ENCODE peak calls at places on chromosomes 6 and 20, in eight cellular contexts. E is upper lobe of left lung; F is aorta; R is body of pancreas; O is GM23248; C is heart right ventricle; X is vagina; N is CD4-positive, CD25-positive, alpha-beta regulatory T cell. H is an unnamed sample. For H3K9me3 and H3K4me1, the result is how much of the 10 kb centered on the place peaks cover.

GRCh38 chr6:26071135-26071534 is 16.1 kb upstream of the HFE start:
- DNase-seq in E (peak), F (no peak), R (peak), O (peak), C (no peak), X (no peak), N (no peak), H (no peak)

GRCh38 chr6:16750566-16750965 is 10.7 kb downstream of the ATXN1 start:
- DNase-seq in E (no peak), F (no peak), R (no peak), O (no peak), C (no peak), X (no peak), N (no peak), H (no peak)

GRCh38 chr6:78861509-78861908 is 5.8 kb upstream of the IRAK1BP1 start:
- DNase-seq in E (no peak), F (no peak), R (no peak), O (no peak), C (no peak), X (no peak), N (no peak), H (no peak)

GRCh38 chr6:137165375-137166246 is 7.8 kb downstream of the IL22RA2 start:
- DNase-seq in E (no peak), F (no peak), R (peak), O (peak), C (no peak), X (no peak), N (peak), H (peak)

GRCh38 chr20:46226602-46227001 is 81.7 kb downstream of the CDH22 start:
- DNase-seq in E (no peak), F (no peak), R (no peak), O (peak), C (no peak), X (no peak), N (no peak), H (no peak)

GRCh38 chr20:16222859-16223411 is 350.3 kb downstream of the KIF16B start:
- DNase-seq in E (no peak), F (no peak), R (no peak), O (no peak), C (no peak), X (no peak), N (no peak), H (no peak)

GRCh38 chr6:136403166-136403980 is 113.7 kb upstream of the BCLAF1 start:
- DNase-seq in E (no peak), F (no peak), R (peak), O (peak), C (no peak), X (no peak), N (no peak), H (no peak)

GRCh38 chr20:10490706-10491105 is 55.6 kb downstream of the SLX4IP start:
- DNase-seq in E (no peak), F (no peak), R (no peak), O (no peak), C (no peak), X (no peak), N (no peak), H (no peak)

GRCh38 chr20:8735674-8736073 is 333.2 kb upstream of the PLCB4 start:
- DNase-seq in E (no peak), F (no peak), R (no peak), O (no peak), C (no peak), X (no peak), N (no peak), H (no peak)

GRCh38 chr20:38926934-38927616 is 858 bp downstream of the FAM83D start:
- DNase-seq in E (no peak), F (peak), R (no peak), O (peak), C (no peak), X (no peak), N (no peak), H (peak)

GRCh38 chr6:21754891-21755290 is 161.3 kb downstream of the SOX4 start:
- DNase-seq in E (no peak), F (no peak), R (no peak), O (peak), C (no peak), X (no peak), N (no peak), H (no peak)

GRCh38 chr6:106519460-106520394 is 109.6 kb downstream of the RTN4IP1 start:
- DNase-seq in E (no peak), F (no peak), R (peak), O (peak), C (no peak), X (no peak), N (peak), H (peak)

GRCh38 chr6:52537001-52537753 is 39.7 kb downstream of the TRAM2 start:
- DNase-seq in E (no peak), F (no peak), R (no peak), O (peak), C (no peak), X (no peak), N (peak), H (no peak)

GRCh38 chr6:154379585-154379984 is 23.0 kb upstream of the IPCEF1 start:
- DNase-seq in E (no peak), F (no peak), R (no peak), O (no peak), C (no peak), X (no peak), N (no peak), H (no peak)

GRCh38 chr6:70396796-70397729 is 16.2 kb upstream of the FAM135A start:
- DNase-seq in E (no peak), F (no peak), R (peak), O (no peak), C (no peak), X (no peak), N (no peak), H (peak)

GRCh38 chr20:45911486-45912343 is at the start of gene PLTP:
- DNase-seq in E (peak), F (peak), R (peak), O (peak), C (peak), X (no peak), N (peak), H (peak)

GRCh38 chr6:82487895-82488294 is 124.3 kb downstream of the TPBG start:
- DNase-seq in E (no peak), F (no peak), R (no peak), O (no peak), C (no peak), X (no peak), N (no peak), H (no peak)
- H3K9me3 ChIP-seq in E (under half), F (under half), R (under half), O (under half), C (under half), X (under half), N (under half), H (under half)

DNA sequence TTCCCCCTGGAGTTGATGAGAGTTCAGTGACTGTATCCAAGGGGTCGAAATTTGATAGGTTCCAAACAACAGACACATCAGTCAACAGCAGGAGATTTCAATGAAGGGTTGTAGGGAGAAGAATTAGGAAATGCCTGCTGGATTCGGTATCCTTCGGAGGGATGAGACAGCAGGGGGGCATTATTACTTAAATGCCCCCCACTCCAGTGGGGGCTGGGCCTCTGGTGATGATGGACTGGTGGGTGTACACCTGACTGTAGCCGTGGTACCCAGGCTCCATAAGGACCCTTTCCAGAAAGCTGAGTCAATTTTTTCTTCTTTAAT is 41.2 kb downstream of the ZMYND8 start:
- DNase-seq in E (no peak), F (no peak), R (no peak), O (peak), C (no peak), X (no peak), N (no peak), H (no peak)
- H3K4me1 ChIP-seq in E (half or more), F (under half), R (under half), O (half or more), C (half or more), X (half or more), N (under half), H (half or more)

GRCh38 chr20:57062241-57062640 is 204.2 kb downstream of the BMP7 start:
- DNase-seq in E (no peak), F (no peak), R (no peak), O (no peak), C (no peak), X (no peak), N (no peak), H (no peak)
- H3K9me3 ChIP-seq in E (under half), F (under half), R (under half), O (under half), C (under half), X (under half), N (under half), H (under half)

DNA sequence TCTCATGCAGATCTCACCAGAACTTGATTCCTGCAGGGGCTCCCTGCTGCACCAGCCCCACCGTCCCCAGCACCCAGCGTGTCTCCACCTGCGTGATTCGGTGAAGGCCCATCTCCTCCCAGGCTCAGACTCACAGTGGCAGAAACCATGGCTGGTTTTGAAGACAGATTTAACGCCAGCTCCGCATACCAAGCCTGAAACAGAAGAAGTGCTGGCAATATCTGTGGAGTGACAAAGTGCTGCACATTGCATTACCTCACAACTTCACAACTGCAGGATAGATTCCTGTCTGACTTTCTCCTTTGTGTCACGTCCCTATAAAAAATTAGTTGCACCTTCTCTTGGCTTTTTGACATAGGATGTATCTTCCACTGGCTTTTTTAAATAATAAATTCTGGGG is 120.7 kb downstream of the TTLL2 start:
- DNase-seq in E (no peak), F (no peak), R (no peak), O (no peak), C (no peak), X (no peak), N (no peak), H (no peak)
- H3K4me1 ChIP-seq in E (under half), F (under half), R (under half), O (under half), C (under half), X (under half), N (under half), H (under half)

GRCh38 chr20:29298759-29299613 is 1958.5 kb upstream of the DEFB115 start:
- DNase-seq in E (no peak), F (no peak), R (no peak), O (no peak), C (no peak), X (no peak), N (peak), H (peak)
- H3K9me3 ChIP-seq in E (half or more), F (under half), R (under half), O (under half), C (under half), X (under half), N (under half), H (under half)

DNA sequence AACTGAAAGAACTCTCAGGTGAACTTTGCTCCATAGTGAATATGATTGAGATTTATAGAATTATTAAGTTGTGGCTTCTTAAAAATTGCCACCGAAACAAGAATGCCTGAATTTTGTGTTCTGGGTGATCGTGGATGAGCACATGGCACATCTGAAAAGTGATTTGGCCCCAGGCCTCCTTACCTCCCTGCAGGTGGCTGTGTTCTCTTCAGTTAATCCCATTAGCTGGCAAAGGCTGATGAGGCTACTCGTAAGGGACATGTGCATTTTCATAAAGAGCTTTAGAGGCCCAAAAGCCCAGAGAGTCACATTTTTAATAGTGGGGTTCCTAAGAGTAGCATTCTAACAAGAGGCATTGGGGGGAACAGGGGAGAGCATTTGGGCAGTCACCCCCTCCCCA is 22.6 kb downstream of the GNAS start:
- DNase-seq in E (no peak), F (no peak), R (no peak), O (no peak), C (no peak), X (peak), N (no peak), H (no peak)
- H3K4me1 ChIP-seq in E (under half), F (under half), R (under half), O (under half), C (under half), X (under half), N (under half), H (under half)

DNA sequence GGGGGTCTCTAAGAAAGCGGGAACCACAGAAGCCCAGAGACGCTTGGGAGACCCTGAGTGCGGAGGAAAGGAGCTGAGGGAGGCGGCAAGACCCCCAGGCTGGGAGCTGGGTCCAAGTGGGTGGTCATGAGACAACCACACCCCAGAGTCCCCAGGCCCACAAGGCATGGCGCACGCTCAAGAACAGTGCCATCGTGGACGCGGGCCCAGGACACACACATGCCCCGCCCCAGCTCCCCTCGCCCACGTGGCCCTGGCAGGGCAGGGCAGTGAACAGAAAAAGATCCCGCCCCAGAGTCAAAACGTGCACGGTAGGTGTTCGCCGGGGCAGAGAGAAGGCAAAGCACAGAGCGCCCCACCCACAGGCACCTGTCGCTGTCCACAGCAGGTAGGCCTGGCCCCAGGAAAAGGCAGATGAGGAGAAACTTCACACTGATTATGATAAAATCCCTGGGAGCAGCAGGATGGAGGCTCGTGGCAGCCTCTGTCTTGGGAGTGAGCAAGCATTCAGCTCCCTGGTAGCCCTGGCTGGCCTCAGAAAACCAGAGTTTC is 50.0 kb downstream of the BPIFB1 start:
- DNase-seq in E (peak), F (no peak), R (no peak), O (no peak), C (no peak), X (no peak), N (no peak), H (no peak)
- H3K9me3 ChIP-seq in E (under half), F (under half), R (under half), O (under half), C (under half), X (under half), N (under half), H (under half)

DNA sequence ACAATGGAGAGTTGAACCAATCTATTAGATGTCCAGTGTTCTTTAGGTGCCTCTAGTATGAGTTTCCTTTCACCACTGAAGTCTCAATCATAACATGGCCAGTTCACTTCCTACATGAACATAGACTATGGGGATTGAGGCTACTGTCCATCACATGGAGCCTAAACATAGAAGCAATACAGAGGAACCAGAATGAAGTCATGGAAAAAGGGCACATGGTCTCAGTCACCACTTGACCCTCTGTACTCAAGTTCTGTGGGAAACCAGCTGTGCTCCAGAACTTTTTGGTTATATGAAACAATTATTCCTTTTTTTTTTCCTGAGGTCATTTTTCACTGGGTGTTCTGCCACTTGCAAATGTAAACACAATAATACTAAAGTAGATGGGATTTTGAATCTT is 762.5 kb downstream of the CBLN4 start:
- DNase-seq in E (no peak), F (no peak), R (no peak), O (no peak), C (peak), X (no peak), N (no peak), H (no peak)
- H3K4me1 ChIP-seq in E (under half), F (under half), R (under half), O (under half), C (under half), X (under half), N (under half), H (under half)

DNA sequence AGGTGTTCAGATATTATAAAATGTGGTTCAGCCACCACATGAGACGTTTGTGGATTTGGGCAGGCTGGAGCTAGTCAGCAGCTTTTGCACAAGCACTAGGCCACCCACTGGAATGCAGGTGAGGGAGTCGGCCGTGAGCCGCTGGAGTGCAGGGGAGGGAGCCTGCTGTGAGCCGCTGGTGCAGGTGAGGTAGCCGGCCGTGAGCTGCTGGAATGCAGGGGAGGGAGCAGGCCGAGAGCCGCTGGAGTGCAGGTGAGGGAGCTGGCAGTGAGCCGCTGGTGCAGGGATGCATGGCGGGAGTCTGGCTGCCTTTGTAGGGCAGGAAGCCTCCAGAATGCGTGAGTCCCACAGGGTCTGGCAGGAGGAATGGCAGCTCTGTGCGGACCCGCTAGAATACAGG is 1907.6 kb upstream of the DEFB115 start:
- DNase-seq in E (peak), F (no peak), R (no peak), O (no peak), C (no peak), X (no peak), N (no peak), H (no peak)
- H3K9me3 ChIP-seq in E (under half), F (under half), R (under half), O (under half), C (under half), X (under half), N (under half), H (under half)